ENCODE peak calls at places on chromosomes 2 and 18, in ten cellular contexts. J, H, Z, A, L, K, N, Y, E and P are unnamed samples.
A peak's percentile ranks its signal among the peaks of the same experiment; 100 is the strongest.

GRCh38 chr2:210630904-210631560 is 74.6 kb downstream of the CPS1 start:
- DNase-seq in J (no peak), L (no peak), A (no peak), E (no peak), H (no peak), N (no peak), K (no peak), Y (no peak), Z (no peak), P (no peak)

GRCh38 chr18:40555914-40556313 is 1399.1 kb upstream of the PIK3C3 start:
- DNase-seq in Y (no peak), K (peak; percentile 82), Z (peak; percentile 16), J (no peak), L (no peak), H (no peak), A (no peak), E (no peak), N (no peak), P (no peak)

GRCh38 chr2:111702809-111703196 is 181.2 kb downstream of the ANAPC1 start:
- DNase-seq in N (no peak), H (no peak), E (no peak), Y (no peak), Z (no peak), J (no peak), L (no peak), K (no peak), A (no peak), P (no peak)

GRCh38 chr18:24212939-24213338 is 74.1 kb downstream of the CABYR start:
- DNase-seq in L (no peak), N (no peak), E (peak; percentile 94), H (no peak), K (peak; percentile 82), Y (no peak), J (no peak), Z (peak; percentile 100), A (no peak), P (peak; percentile 97)

GRCh38 chr2:104425850-104426581 is 427.9 kb upstream of the POU3F3 start:
- DNase-seq in Z (no peak), A (no peak), N (no peak), Y (no peak), J (no peak), E (no peak), H (no peak), K (no peak), L (no peak), P (no peak)

GRCh38 chr2:145755019-145755837 is 1235.3 kb upstream of the ZEB2 start:
- DNase-seq in A (no peak), N (no peak), J (no peak), K (no peak), Z (no peak), H (no peak), L (no peak), Y (no peak), E (no peak), P (no peak)

GRCh38 chr2:230968921-230969672 is 26.8 kb upstream of the SPATA3 start:
- DNase-seq in J (no peak), N (no peak), Y (no peak), K (no peak), E (no peak), Z (no peak), H (no peak), A (no peak), L (no peak), P (no peak)

GRCh38 chr18:14945286-14945685 is 197.3 kb downstream of the ANKRD30B start:
- DNase-seq in K (no peak), E (no peak), L (no peak), J (no peak), A (no peak), H (no peak), Z (no peak), Y (no peak), N (no peak), P (no peak)

GRCh38 chr2:224038049-224038829 is 847 bp downstream of the SERPINE2 start:
- DNase-seq in A (peak; percentile 76), H (peak; percentile 44), Y (peak; percentile 56), K (peak; percentile 34), L (no peak), Z (peak; percentile 44), J (peak; percentile 60), N (peak; percentile 69), E (no peak), P (peak; percentile 50)

GRCh38 chr18:76679259-76679658 is 143.1 kb upstream of the ZNF236 start:
- DNase-seq in J (no peak), L (no peak), E (no peak), K (no peak), Z (no peak), A (no peak), Y (no peak), H (no peak), N (no peak), P (no peak)

GRCh38 chr2:26179446-26179907 is 6.6 kb downstream of the GAREM2 start:
- DNase-seq in L (no peak), N (no peak), J (no peak), Z (no peak), K (no peak), H (no peak), A (no peak), Y (no peak), E (no peak), P (no peak)

DNA sequence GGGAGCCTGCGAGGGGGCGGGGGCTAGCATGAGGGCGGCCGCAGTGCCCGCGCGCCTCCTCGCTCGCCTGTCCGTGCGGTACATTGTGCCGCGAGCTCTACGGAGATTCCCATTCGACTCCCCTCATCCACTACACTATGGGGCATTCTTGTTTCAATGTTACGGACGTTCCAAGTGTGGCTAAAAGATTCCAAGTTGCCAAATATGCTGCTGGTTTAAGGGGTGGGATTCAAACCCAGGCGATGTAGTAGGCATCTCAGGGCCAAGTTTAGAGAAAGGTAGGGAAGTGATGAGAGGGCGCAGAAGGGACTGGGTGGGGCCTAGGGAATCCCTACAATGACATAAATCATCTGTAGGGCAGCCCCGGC is 10.0 kb upstream of the CRYBA2 start:
- DNase-seq in K (no peak), H (no peak), Y (no peak), E (no peak), L (no peak), A (no peak), Z (no peak), J (no peak), N (no peak), P (no peak)
- H3K27me3 ChIP-seq in K (peaks cover 59% of the 10 kb centered on the region), H (peaks cover 34% of the 10 kb centered on the region), Y (no peaks in the 10 kb centered on the region), E (no peaks in the 10 kb centered on the region), L (peaks cover 77% of the 10 kb centered on the region), A (no peaks in the 10 kb centered on the region), Z (peaks cover 9% of the 10 kb centered on the region), J (no peaks in the 10 kb centered on the region), N (peaks cover 22% of the 10 kb centered on the region), P (peaks cover 18% of the 10 kb centered on the region)

DNA sequence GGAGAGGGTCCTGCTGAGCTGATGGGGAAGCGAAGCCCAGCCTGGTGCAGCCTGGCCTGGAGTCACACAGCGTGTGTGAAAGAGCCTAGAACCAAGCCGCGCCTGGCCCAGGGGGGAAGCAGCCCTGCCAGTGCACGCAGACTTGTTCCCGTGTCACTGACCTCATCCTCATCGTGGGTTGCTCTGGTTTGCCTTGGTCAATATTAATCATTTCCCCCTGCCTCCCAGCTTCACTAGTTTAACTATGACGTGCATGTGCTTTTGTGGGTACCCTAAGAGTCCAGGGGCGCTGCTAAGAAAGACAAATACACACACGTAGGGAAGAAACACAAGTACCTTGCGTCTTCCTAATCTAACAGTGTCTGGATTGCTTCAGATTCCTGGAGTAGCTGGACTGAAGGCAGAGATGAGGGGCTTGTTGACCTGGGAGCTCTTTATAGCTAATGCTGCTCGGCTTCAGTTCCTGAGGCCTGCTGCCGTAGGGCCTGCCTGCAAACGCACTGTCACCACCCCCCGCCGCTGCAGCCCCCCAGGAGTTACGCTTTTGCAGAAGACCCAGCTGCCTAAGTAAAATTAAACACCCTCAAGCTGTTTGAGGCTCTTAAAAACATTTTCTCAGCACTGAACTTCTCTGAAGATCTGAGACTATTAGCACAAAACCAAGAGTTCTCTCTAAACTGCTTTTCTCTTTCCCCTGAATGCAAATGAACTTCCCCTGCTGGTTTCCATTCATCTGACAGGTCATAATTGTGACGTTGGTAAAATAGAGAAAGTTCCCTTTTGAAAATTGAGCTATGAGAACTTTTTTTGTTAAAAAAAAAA is 159.2 kb downstream of the FAM210A start:
- DNase-seq in N (peak; percentile 75), K (peak; percentile 12), L (peak; percentile 86), H (peak; percentile 27), Y (no peak), Z (peak; percentile 9), E (no peak), J (peak; percentile 69), A (peak; percentile 84), P (no peak)
- H3K4me3 ChIP-seq in N (peak overlapping the region; percentile 47), K (no peak overlapping the region), L (no peak overlapping the region), H (peak overlapping the region; percentile 18), Y (no peak overlapping the region), Z (no peak overlapping the region), E (no peak overlapping the region), J (no peak overlapping the region), A (no peak overlapping the region), P (no peak overlapping the region)

DNA sequence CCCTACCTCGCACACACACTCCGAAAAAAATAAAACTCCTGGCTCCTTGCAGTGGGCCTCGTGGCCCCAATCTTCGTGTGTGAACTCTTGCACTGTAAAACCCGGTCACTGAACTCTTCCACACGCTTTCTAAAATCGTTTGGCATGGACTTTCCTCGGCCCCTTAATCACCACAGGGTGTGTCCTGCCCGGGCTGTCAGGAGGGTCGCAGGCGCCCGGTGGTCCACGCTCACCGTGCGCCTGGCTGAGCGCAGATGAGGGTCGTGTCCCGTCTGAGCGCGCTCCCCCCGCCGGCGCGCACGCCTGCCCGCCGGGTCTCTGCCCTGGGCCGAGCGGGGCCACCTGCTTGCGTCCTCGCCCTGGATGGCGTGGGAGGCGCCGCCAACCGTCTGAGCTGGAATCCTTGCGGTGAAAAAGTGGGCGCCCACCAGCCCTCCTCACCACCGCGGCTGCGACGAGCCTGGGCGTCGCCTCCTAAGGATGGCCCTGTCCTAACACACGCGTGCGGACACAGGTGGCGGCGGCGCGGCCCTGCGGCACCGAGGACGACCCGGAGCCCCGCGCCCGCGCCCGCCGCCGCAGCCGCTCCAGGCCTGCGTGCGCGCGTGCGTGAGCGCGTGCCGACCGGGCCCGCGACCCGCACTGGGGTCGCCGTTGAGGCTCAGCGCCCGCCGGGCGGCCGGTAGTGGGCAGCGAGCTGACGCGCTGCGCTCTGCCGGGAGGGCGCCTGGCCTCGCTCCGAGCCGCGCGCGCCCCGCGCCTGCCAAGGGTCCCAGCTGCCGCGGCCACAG is 126.5 kb downstream of the ARHGEF4 start:
- DNase-seq in N (no peak), H (no peak), Z (no peak), A (no peak), K (no peak), J (no peak), E (no peak), Y (no peak), L (no peak), P (no peak)
- H3K27me3 ChIP-seq in N (peaks cover 7% of the 10 kb centered on the region), H (peaks cover 16% of the 10 kb centered on the region), Z (no peaks in the 10 kb centered on the region), A (no peaks in the 10 kb centered on the region), K (peaks cover 4% of the 10 kb centered on the region), J (no peaks in the 10 kb centered on the region), E (no peaks in the 10 kb centered on the region), Y (peaks cover 4% of the 10 kb centered on the region), L (peaks cover 53% of the 10 kb centered on the region), P (peaks cover 4% of the 10 kb centered on the region)

DNA sequence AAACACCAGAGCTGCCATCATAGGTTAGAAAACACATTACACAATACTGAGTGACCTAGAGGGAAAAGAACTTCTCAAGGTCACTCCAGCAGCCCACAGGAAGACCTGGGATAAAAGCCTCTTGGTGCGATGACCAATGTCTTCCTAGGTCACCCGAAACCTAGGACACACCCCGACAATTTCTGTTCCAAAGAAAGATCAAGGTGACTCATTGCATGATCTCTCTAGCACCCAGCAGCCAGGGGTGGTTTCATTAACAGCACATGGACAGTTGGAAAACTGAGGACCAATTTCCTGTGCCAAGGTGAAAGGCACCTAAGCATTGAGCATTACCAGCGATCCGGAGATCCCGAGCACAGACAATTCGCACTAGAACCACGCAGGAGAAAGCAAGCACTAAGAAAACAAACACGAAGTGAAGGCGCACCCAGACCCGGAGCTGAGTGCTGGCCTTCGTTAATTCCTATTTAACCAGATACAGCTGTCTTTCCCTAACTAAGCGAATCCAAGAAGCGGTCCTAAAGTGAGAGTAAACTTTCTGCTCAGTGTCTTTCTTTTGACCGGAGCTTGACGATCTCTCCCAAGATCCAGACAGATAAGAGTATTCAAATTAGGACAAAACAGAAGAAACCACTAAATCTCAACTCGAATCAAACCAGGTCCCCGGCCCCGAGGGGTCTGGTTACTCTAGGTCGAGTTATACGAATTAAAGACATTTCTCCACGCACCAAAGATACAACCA is 1.4 kb downstream of the CACNB4 start:
- DNase-seq in Z (peak; percentile 68), E (peak; percentile 13), L (no peak), Y (no peak), K (peak; percentile 32), A (no peak), J (no peak), H (no peak), N (no peak), P (peak; percentile 17)
- H3K4me3 ChIP-seq in Z (peak overlapping the region; percentile 49), E (peak overlapping the region; percentile 42), L (peak overlapping the region; percentile 69), Y (peak overlapping the region; percentile 42), K (peak overlapping the region; percentile 64), A (peak overlapping the region; percentile 42), J (peak overlapping the region; percentile 54), H (peak overlapping the region; percentile 45), N (peak overlapping the region; percentile 26), P (peak overlapping the region; percentile 62)